ENCODE peak calls at places on chromosomes 7 and 10, in eight cellular contexts. Y is activated naive CD4-positive, alpha-beta T cell; C is IMR-90; P is WTC11; K is activated CD4-positive, CD25-positive, alpha-beta regulatory T cell; A is stimulated activated naive CD8-positive, alpha-beta T cell treated with anti-CD3 and anti-CD28 coated beads, Interleukin-15, amount 100 ng/mL, for 72 hours; L is stimulated activated CD8-positive, alpha-beta memory T cell treated with anti-CD3 and anti-CD28 coated beads, Interleukin-4, amount 100 ng/mL, for 48 hours; X is activated T-cell treated with anti-CD3 and anti-CD28 coated beads for 1 hour. T is an unnamed sample.

GRCh38 chr10:86553639-86554038 is 32.0 kb upstream of the WAPL start:
- DNase-seq in P (no peak), X (no peak), K (no peak), A (no peak), L (no peak), C (no peak), Y (no peak), T (no peak)

GRCh38 chr10:112915590-112916572 is 34.2 kb upstream of the TCF7L2 start:
- DNase-seq in K (no peak), P (peak), L (no peak), C (peak), Y (no peak), A (no peak), X (no peak), T (no peak)

GRCh38 chr7:134034652-134035051 is 92.5 kb upstream of the LRGUK start:
- DNase-seq in L (no peak), A (no peak), K (no peak), C (no peak), Y (no peak), P (no peak), X (no peak), T (no peak)

GRCh38 chr7:110573862-110574528 is 516.9 kb upstream of the LRRN3 start:
- DNase-seq in P (no peak), A (no peak), Y (no peak), C (peak), L (no peak), K (no peak), X (no peak), T (no peak)

GRCh38 chr10:19832624-19833507 is 16.6 kb downstream of the PLXDC2 start:
- DNase-seq in K (no peak), L (no peak), C (no peak), P (peak), Y (no peak), A (no peak), X (no peak), T (no peak)

GRCh38 chr10:66928000-66928770 is 2.3 kb downstream of the LRRTM3 start:
- DNase-seq in A (no peak), X (no peak), Y (no peak), P (peak), C (peak), K (no peak), L (no peak), T (peak)

GRCh38 chr7:5420108-5420840 is 3.4 kb downstream of the TNRC18 start:
- DNase-seq in L (peak), K (no peak), X (no peak), C (no peak), A (peak), Y (no peak), P (peak), T (no peak)

GRCh38 chr10:95788830-95789229 is 32.9 kb downstream of the ENTPD1 start:
- DNase-seq in L (no peak), P (no peak), X (no peak), A (no peak), C (peak), K (no peak), Y (no peak), T (no peak)

GRCh38 chr7:125136341-125136740 is 206.7 kb upstream of the POT1 start:
- DNase-seq in P (no peak), X (no peak), L (no peak), Y (no peak), A (no peak), K (no peak), C (no peak), T (no peak)

GRCh38 chr7:3063016-3063753 is 19.5 kb upstream of the CARD11 start:
- DNase-seq in X (peak), P (no peak), Y (peak), K (peak), C (no peak), A (peak), L (peak), T (no peak)

GRCh38 chr10:34698979-34699378 is 116.1 kb downstream of the PARD3 start:
- DNase-seq in P (no peak), Y (no peak), A (no peak), L (no peak), C (peak), K (no peak), X (no peak), T (no peak)

GRCh38 chr7:36827914-36828313 is 103.6 kb upstream of the AOAH start:
- DNase-seq in K (no peak), C (no peak), X (no peak), P (no peak), Y (no peak), A (no peak), L (no peak), T (no peak)

GRCh38 chr10:118971187-118971586 is 58.3 kb upstream of the NANOS1 start:
- DNase-seq in P (no peak), C (no peak), X (no peak), L (no peak), K (no peak), Y (no peak), A (no peak), T (no peak)

GRCh38 chr10:6052247-6053221 is 9.6 kb downstream of the IL2RA start:
- DNase-seq in K (peak), Y (peak), P (no peak), L (peak), A (peak), C (no peak), X (peak), T (no peak)

GRCh38 chr7:12847001-12847400 is 159.6 kb downstream of the ARL4A start:
- DNase-seq in K (no peak), Y (no peak), X (no peak), P (no peak), A (no peak), C (no peak), L (no peak), T (no peak)

GRCh38 chr7:38565289-38565688 is 65.9 kb downstream of the AMPH start:
- DNase-seq in A (no peak), X (no peak), L (no peak), P (no peak), C (no peak), K (no peak), Y (no peak), T (no peak)

GRCh38 chr10:4775808-4776207 is 50.2 kb upstream of the AKR1E2 start:
- DNase-seq in A (no peak), X (no peak), P (no peak), L (no peak), K (no peak), C (peak), Y (no peak), T (no peak)

GRCh38 chr10:100748251-100749058 is 3.1 kb downstream of the PAX2 start:
- DNase-seq in P (no peak), Y (no peak), A (no peak), C (no peak), K (no peak), X (no peak), L (no peak), T (no peak)

GRCh38 chr10:3886666-3887251 is 101.8 kb upstream of the KLF6 start:
- DNase-seq in A (no peak), C (peak), Y (no peak), K (no peak), L (no peak), X (no peak), P (no peak), T (no peak)

GRCh38 chr10:49735161-49735560 is 27.0 kb downstream of the OGDHL start:
- DNase-seq in L (no peak), K (no peak), C (no peak), Y (no peak), X (no peak), A (no peak), P (no peak), T (no peak)

GRCh38 chr10:43962346-43963191 is 313.9 kb upstream of the ZNF32 start:
- DNase-seq in P (no peak), A (no peak), Y (no peak), C (peak), L (no peak), K (no peak), X (no peak), T (no peak)

GRCh38 chr7:93799750-93800357 is 90.7 kb downstream of the TFPI2 start:
- DNase-seq in A (no peak), K (no peak), C (peak), P (no peak), X (no peak), Y (no peak), L (no peak), T (no peak)

GRCh38 chr10:110919349-110919931 is at the start of gene SHOC2:
- DNase-seq in X (peak), L (peak), P (peak), A (peak), C (no peak), Y (peak), K (peak), T (no peak)

T was measured in cerebellar nuclear complex.